ENCODE peak calls at places on chromosome 22, in four cellular contexts. A is NCI-H1436, X is mucosa of descending colon, P is A673. V is an unnamed sample.

GRCh38 chr22:17267661-17268330 is 48.6 kb upstream of the ADA2 start:
- DNase-seq in A (no peak), X (no peak), P (no peak), V (no peak)

GRCh38 chr22:43897751-43898261 is 6.0 kb upstream of the PNPLA5 start:
- DNase-seq in A (no peak), X (no peak), P (no peak), V (no peak)

GRCh38 chr22:20777420-20778177 is 3.7 kb downstream of the SERPIND1 start:
- DNase-seq in A (no peak), X (no peak), P (peak; percentile 61), V (no peak)

GRCh38 chr22:21791635-21792625 is 56.3 kb upstream of the YPEL1 start:
- DNase-seq in A (no peak), X (no peak), P (no peak), V (no peak)

GRCh38 chr22:37230673-37231405 is 13.2 kb downstream of the RAC2 start:
- DNase-seq in A (no peak), X (peak; percentile 63), P (no peak), V (peak; percentile 18)

GRCh38 chr22:40383905-40384304 is 13.5 kb downstream of the SGSM3 start:
- DNase-seq in A (no peak), X (no peak), P (no peak), V (no peak)

GRCh38 chr22:28547132-28547842 is 132.4 kb downstream of the TTC28 start:
- DNase-seq in A (no peak), X (no peak), P (peak; percentile 33), V (no peak)

GRCh38 chr22:21768435-21768834 is 32.8 kb upstream of the YPEL1 start:
- DNase-seq in A (no peak), X (no peak), P (no peak), V (no peak)

GRCh38 chr22:45680932-45681700 is 9.5 kb downstream of the ATXN10 start:
- DNase-seq in A (no peak), X (no peak), P (no peak), V (no peak)

GRCh38 chr22:29190915-29191314 is 14.8 kb upstream of the EMID1 start:
- DNase-seq in A (no peak), X (no peak), P (no peak), V (no peak)

GRCh38 chr22:28882545-28882877 is 861 bp upstream of the ZNRF3 start:
- DNase-seq in A (no peak), X (no peak), P (peak; percentile 55), V (peak; percentile 54)

GRCh38 chr22:49788492-49788891 is 39.2 kb downstream of the BRD1 start:
- DNase-seq in A (no peak), X (peak; percentile 70), P (no peak), V (peak; percentile 76)

GRCh38 chr22:43743131-43743530 is 69.0 kb downstream of the EFCAB6 start:
- DNase-seq in A (no peak), X (no peak), P (peak; percentile 19), V (no peak)

GRCh38 chr22:18064636-18065035 is 13.2 kb upstream of the PEX26 start:
- DNase-seq in A (no peak), X (no peak), P (no peak), V (no peak)

GRCh38 chr22:38411016-38411415 is 44.0 kb downstream of the KCNJ4 start:
- DNase-seq in A (no peak), X (no peak), P (no peak), V (no peak)

GRCh38 chr22:27879923-27880322 is 39.1 kb downstream of the PITPNB start:
- DNase-seq in A (no peak), X (no peak), P (peak; percentile 69), V (no peak)

GRCh38 chr22:46844606-46845210 is 82.3 kb downstream of the TBC1D22A start:
- DNase-seq in A (no peak), X (no peak), P (no peak), V (no peak)

GRCh38 chr22:42976534-42976933 is 38.4 kb downstream of the PACSIN2 start:
- DNase-seq in A (no peak), X (no peak), P (no peak), V (no peak)

GRCh38 chr22:20094158-20094807 is 14.2 kb downstream of the DGCR8 start:
- DNase-seq in A (no peak), X (peak; percentile 26), P (no peak), V (peak; percentile 40)

GRCh38 chr22:39244496-39245129 is at the start of gene PDGFB:
- DNase-seq in A (peak; percentile 13), X (no peak), P (peak; percentile 27), V (no peak)

GRCh38 chr22:20566420-20567260 is 59.2 kb downstream of the MED15 start:
- DNase-seq in A (no peak), X (peak; percentile 64), P (no peak), V (no peak)

GRCh38 chr22:35479359-35479758 is 61.3 kb upstream of the RASD2 start:
- DNase-seq in A (no peak), X (no peak), P (no peak), V (no peak)

GRCh38 chr22:33271390-33272161 is 213.4 kb upstream of the SYN3 start:
- DNase-seq in A (no peak), X (no peak), P (no peak), V (peak; percentile 81)

GRCh38 chr22:45584621-45585436 is 82.1 kb downstream of the FBLN1 start:
- DNase-seq in A (no peak), X (no peak), P (no peak), V (no peak)

GRCh38 chr22:36153756-36154155 is 6.8 kb downstream of the APOL3 start:
- DNase-seq in A (no peak), X (no peak), P (no peak), V (no peak)

GRCh38 chr22:46256358-46256958 is 6.4 kb upstream of the CDPF1 start:
- DNase-seq in A (no peak), X (no peak), P (no peak), V (no peak)

GRCh38 chr22:27194096-27194748 is 536.8 kb downstream of the MIAT start:
- DNase-seq in A (no peak), X (no peak), P (no peak), V (no peak)

GRCh38 chr22:47090591-47091240 is 328.3 kb downstream of the TBC1D22A start:
- DNase-seq in A (no peak), X (no peak), P (peak; percentile 66), V (no peak)

GRCh38 chr22:44550666-44551491 is 52.8 kb upstream of the RTL6 start:
- DNase-seq in A (no peak), X (peak; percentile 76), P (no peak), V (peak; percentile 67)

GRCh38 chr22:27616033-27616432 is 185.5 kb downstream of the MN1 start:
- DNase-seq in A (no peak), X (no peak), P (no peak), V (no peak)

GRCh38 chr22:27378343-27378800 is 423.2 kb downstream of the MN1 start:
- DNase-seq in A (no peak), X (no peak), P (peak; percentile 79), V (no peak)

GRCh38 chr22:48827228-48827810 is 1000.4 kb downstream of the BRD1 start:
- DNase-seq in A (no peak), X (no peak), P (peak; percentile 29), V (no peak)

GRCh38 chr22:25202290-25202921 is 2.7 kb downstream of the CRYBB3 start:
- DNase-seq in A (peak; percentile 73), X (no peak), P (peak; percentile 75), V (peak; percentile 39)

GRCh38 chr22:43275545-43275981 is 67.6 kb downstream of the SCUBE1 start:
- DNase-seq in A (no peak), X (no peak), P (no peak), V (no peak)

GRCh38 chr22:50317178-50317577 is 9.6 kb downstream of the DENND6B start:
- DNase-seq in A (no peak), X (peak; percentile 46), P (no peak), V (no peak)

GRCh38 chr22:19759994-19760651 is 455 bp upstream of the TBX1 start:
- DNase-seq in A (no peak), X (no peak), P (no peak), V (no peak)

V was measured in right lobe of liver.